ENCODE peak calls at places on chromosomes 4 and X, in ten cellular contexts. K, Y, X, D, C, G, S, W, N and E are unnamed samples.

GRCh38 chrX:97315939-97316338 is 432.2 kb downstream of the RPA4 start:
- DNase-seq in S (no peak), G (no peak), D (no peak), C (no peak), K (no peak), X (no peak), Y (no peak), N (no peak), W (no peak), E (no peak)

GRCh38 chr4:186255122-186255521 is 10.9 kb upstream of the F11 start:
- DNase-seq in N (no peak), W (no peak), X (no peak), K (no peak), G (no peak), Y (no peak), C (no peak), D (no peak), S (no peak), E (no peak)

GRCh38 chr4:31755751-31756150 is 1035.6 kb downstream of the PCDH7 start:
- DNase-seq in W (no peak), C (no peak), N (no peak), X (no peak), G (no peak), Y (no peak), D (no peak), K (no peak), S (no peak), E (no peak)

GRCh38 chr4:1239949-1240305 is 9.0 kb downstream of the CTBP1 start:
- DNase-seq in K (no peak), C (no peak), Y (no peak), N (no peak), G (no peak), X (no peak), W (no peak), S (no peak), D (no peak), E (no peak)

GRCh38 chrX:73903941-73904340 is 340.9 kb downstream of the CHIC1 start:
- DNase-seq in W (no peak), S (no peak), X (no peak), K (no peak), Y (no peak), D (no peak), G (no peak), N (no peak), C (no peak), E (no peak)

GRCh38 chr4:89534356-89534755 is 226.8 kb upstream of the GPRIN3 start:
- DNase-seq in S (no peak), G (no peak), X (no peak), Y (no peak), N (no peak), D (no peak), W (no peak), K (no peak), C (no peak), E (no peak)

GRCh38 chr4:47032405-47033106 is 1.2 kb downstream of the GABRB1 start:
- DNase-seq in Y (peak; percentile 1), G (peak; percentile 79), X (peak; percentile 33), N (peak; percentile 11), K (peak; percentile 52), W (peak; percentile 47), C (peak; percentile 44), D (peak; percentile 39), S (peak; percentile 43), E (no peak)

GRCh38 chrX:70922776-70923473 is 8.0 kb downstream of the SLC7A3 start:
- DNase-seq in K (no peak), X (no peak), G (no peak), W (no peak), D (no peak), C (no peak), Y (no peak), S (no peak), N (no peak), E (no peak)

GRCh38 chrX:65073233-65073632 is 97.0 kb upstream of the ZC4H2 start:
- DNase-seq in G (no peak), S (no peak), C (no peak), K (no peak), N (no peak), X (no peak), D (no peak), W (no peak), Y (no peak), E (no peak)

GRCh38 chr4:119665718-119666117 is 37.1 kb upstream of the PDE5A start:
- DNase-seq in W (no peak), N (no peak), D (no peak), C (no peak), K (no peak), S (no peak), Y (no peak), X (no peak), G (no peak), E (no peak)

GRCh38 chrX:153928846-153929245 is 2.8 kb upstream of the ARHGAP4 start:
- DNase-seq in X (no peak), C (no peak), G (no peak), K (no peak), D (no peak), S (no peak), W (no peak), Y (no peak), N (no peak), E (no peak)

GRCh38 chr4:174086829-174087799 is 196.4 kb downstream of the FBXO8 start:
- DNase-seq in G (no peak), C (no peak), S (no peak), K (no peak), W (no peak), D (no peak), X (peak; percentile 84), Y (no peak), N (no peak), E (no peak)

GRCh38 chr4:150976478-150977118 is 38.5 kb downstream of the LRBA start:
- DNase-seq in S (no peak), W (no peak), D (no peak), Y (no peak), G (no peak), C (no peak), X (no peak), K (no peak), N (no peak), E (no peak)

GRCh38 chr4:13476915-13477314 is 7.2 kb downstream of the RAB28 start:
- DNase-seq in N (no peak), X (no peak), Y (peak; percentile 19), S (peak; percentile 15), C (peak; percentile 24), K (no peak), D (no peak), G (no peak), W (no peak), E (no peak)

GRCh38 chr4:128979934-128980333 is 113.4 kb downstream of the SCLT1 start:
- DNase-seq in N (no peak), C (no peak), S (peak; percentile 78), K (no peak), W (peak; percentile 85), G (no peak), Y (peak; percentile 68), X (no peak), D (no peak), E (no peak)

GRCh38 chr4:150089732-150090131 is 11.5 kb downstream of the DCLK2 start:
- DNase-seq in S (no peak), X (no peak), D (no peak), K (no peak), N (no peak), G (no peak), W (peak; percentile 63), Y (no peak), C (no peak), E (no peak)

GRCh38 chrX:40109288-40110008 is 11.7 kb upstream of the BCOR start:
- DNase-seq in G (peak; percentile 1), C (no peak), S (no peak), X (peak; percentile 68), D (no peak), W (no peak), N (no peak), Y (no peak), K (peak; percentile 68), E (no peak)

GRCh38 chr4:74661427-74662171 is 132.7 kb downstream of the BTC start:
- DNase-seq in K (no peak), W (peak; percentile 78), Y (peak; percentile 44), G (no peak), D (no peak), X (no peak), C (no peak), S (no peak), N (no peak), E (no peak)

GRCh38 chr4:160403066-160403465 is 1300.2 kb downstream of the RAPGEF2 start:
- DNase-seq in C (no peak), S (no peak), G (no peak), X (no peak), K (no peak), N (no peak), D (no peak), Y (no peak), W (no peak), E (no peak)

GRCh38 chr4:85776091-85776490 is 301.1 kb downstream of the ARHGAP24 start:
- DNase-seq in Y (no peak), D (no peak), G (no peak), C (no peak), S (no peak), N (no peak), W (no peak), K (no peak), X (no peak), E (no peak)

GRCh38 chr4:94676910-94677309 is 80.8 kb upstream of the BMPR1B start:
- DNase-seq in K (no peak), N (no peak), S (no peak), G (no peak), W (no peak), X (no peak), C (no peak), D (no peak), Y (no peak), E (no peak)

GRCh38 chrX:31223817-31224216 is 152.0 kb upstream of the FTHL17 start:
- DNase-seq in G (no peak), S (no peak), W (peak; percentile 88), C (no peak), D (no peak), X (no peak), K (no peak), Y (peak; percentile 45), N (no peak), E (no peak)

GRCh38 chr4:26004290-26004689 is 90.3 kb downstream of the SMIM20 start:
- DNase-seq in S (no peak), X (no peak), D (no peak), C (no peak), K (no peak), G (no peak), W (no peak), N (no peak), Y (no peak), E (no peak)

GRCh38 chrX:10971176-10971575 is 140.0 kb upstream of the HCCS start:
- DNase-seq in G (no peak), D (no peak), X (no peak), K (no peak), C (no peak), S (no peak), Y (no peak), W (no peak), N (no peak), E (no peak)

GRCh38 chrX:133097031-133097430 is at the start of gene USP26:
- DNase-seq in S (no peak), Y (no peak), X (no peak), C (no peak), N (no peak), D (no peak), G (no peak), K (no peak), W (no peak), E (no peak)

GRCh38 chrX:81021478-81021877 is 180.2 kb downstream of the HMGN5 start:
- DNase-seq in S (no peak), W (no peak), Y (no peak), G (no peak), K (no peak), C (no peak), X (no peak), D (no peak), N (no peak), E (no peak)

GRCh38 chrX:150983526-150984163 is 510 bp downstream of the HMGB3 start:
- DNase-seq in S (no peak), C (no peak), X (no peak), K (no peak), D (no peak), N (peak; percentile 0), W (no peak), G (no peak), Y (no peak), E (no peak)

GRCh38 chr4:13544556-13545393 is 467 bp upstream of the NKX3-2 start:
- DNase-seq in N (no peak), X (peak; percentile 74), G (no peak), D (no peak), W (peak; percentile 83), C (peak; percentile 48), S (peak; percentile 55), K (peak; percentile 88), Y (peak; percentile 70), E (no peak)